ENCODE peak calls at places on chromosomes 2 and 18, in nine cellular contexts. B, T, Y, W, I, O, V, P and C are unnamed samples.

GRCh38 chr2:240895656-240896388 is at the start of gene MAB21L4:
- DNase-seq in B (no peak), O (no peak), V (no peak), P (no peak), W (no peak), I (no peak), Y (no peak), T (no peak), C (no peak)

GRCh38 chr2:71749671-71750101 is 296.3 kb downstream of the DYSF start:
- DNase-seq in V (no peak), O (peak; percentile 64), B (no peak), W (no peak), I (no peak), P (no peak), Y (no peak), T (no peak), C (no peak)

GRCh38 chr2:43412121-43412753 is 183.6 kb downstream of the THADA start:
- DNase-seq in O (no peak), P (no peak), W (no peak), B (no peak), V (no peak), T (no peak), I (no peak), Y (no peak), C (no peak)

GRCh38 chr2:216694201-216694825 is 1.0 kb downstream of the IGFBP5 start:
- DNase-seq in W (no peak), B (no peak), O (peak; percentile 18), I (peak; percentile 53), T (peak; percentile 51), Y (no peak), V (no peak), P (no peak), C (no peak)

GRCh38 chr2:152615177-152615576 is 102.1 kb downstream of the PRPF40A start:
- DNase-seq in T (no peak), P (no peak), Y (no peak), W (no peak), B (no peak), I (no peak), V (no peak), O (no peak), C (no peak)

GRCh38 chr2:227657204-227657845 is 9.3 kb upstream of the SCYGR5 start:
- DNase-seq in B (no peak), Y (no peak), V (no peak), P (no peak), I (no peak), W (no peak), O (no peak), T (no peak), C (no peak)

GRCh38 chr2:128573116-128573515 is 254.4 kb upstream of the HS6ST1 start:
- DNase-seq in T (no peak), V (no peak), O (no peak), P (no peak), Y (no peak), I (no peak), W (no peak), B (no peak), C (no peak)

GRCh38 chr2:191064590-191064989 is 50.6 kb upstream of the STAT1 start:
- DNase-seq in I (no peak), Y (no peak), V (no peak), W (no peak), P (no peak), B (no peak), T (no peak), O (no peak), C (no peak)

GRCh38 chr2:197306691-197307030 is 3.9 kb downstream of the ANKRD44 start:
- DNase-seq in B (no peak), V (no peak), I (no peak), W (no peak), O (no peak), P (no peak), Y (no peak), T (peak; percentile 27), C (no peak)

GRCh38 chr18:79458917-79459803 is 63.4 kb downstream of the NFATC1 start:
- DNase-seq in P (no peak), B (no peak), T (no peak), O (no peak), Y (no peak), I (no peak), W (no peak), V (no peak), C (no peak)

GRCh38 chr2:141399270-141399669 is 731.5 kb downstream of the LRP1B start:
- DNase-seq in W (no peak), V (no peak), T (no peak), B (no peak), P (peak; percentile 38), I (no peak), O (no peak), Y (no peak), C (no peak)

GRCh38 chr2:240275386-240275785 is 134.9 kb upstream of the OTOS start:
- DNase-seq in I (no peak), W (no peak), O (no peak), Y (no peak), V (no peak), P (no peak), B (no peak), T (no peak), C (no peak)

GRCh38 chr2:25323042-25323514 is 18.6 kb downstream of the DNMT3A start:
- DNase-seq in B (no peak), V (no peak), T (no peak), Y (no peak), O (no peak), P (no peak), I (no peak), W (no peak), C (no peak)

GRCh38 chr2:39095624-39096023 is 25.2 kb downstream of the SOS1 start:
- DNase-seq in Y (no peak), T (no peak), I (no peak), W (no peak), O (no peak), B (no peak), P (no peak), V (no peak), C (no peak)

GRCh38 chr18:37305084-37305483 is 260.5 kb downstream of the CELF4 start:
- DNase-seq in W (no peak), Y (no peak), P (no peak), O (no peak), T (no peak), V (no peak), I (no peak), B (no peak), C (no peak)

GRCh38 chr2:126687086-126687485 is 31.1 kb downstream of the GYPC start:
- DNase-seq in B (no peak), V (no peak), Y (no peak), W (no peak), I (no peak), T (no peak), P (no peak), O (peak; percentile 11), C (no peak)

GRCh38 chr2:62447411-62447810 is 58.6 kb downstream of the TMEM17 start:
- DNase-seq in B (no peak), Y (no peak), P (no peak), W (no peak), O (no peak), T (no peak), V (no peak), I (no peak), C (no peak)

GRCh38 chr2:119616421-119616820 is 62.6 kb upstream of the TMEM177 start:
- DNase-seq in Y (no peak), B (no peak), W (no peak), P (no peak), V (no peak), O (no peak), I (no peak), T (no peak), C (no peak)

GRCh38 chr2:20137884-20138283 is 86.5 kb upstream of the LAPTM4A start:
- DNase-seq in B (no peak), O (no peak), P (no peak), I (no peak), Y (no peak), W (no peak), V (no peak), T (no peak), C (no peak)

GRCh38 chr2:15284601-15285000 is 276.5 kb downstream of the NBAS start:
- DNase-seq in P (no peak), W (no peak), T (no peak), B (no peak), I (peak; percentile 1), Y (no peak), O (no peak), V (no peak), C (no peak)